ENCODE peak calls at places on chromosomes 11 and 22, in five cellular contexts. W is fibroblast of mammary gland, Z is nephron progenitor cell, C is AG04449, J is osteocyte. G is an unnamed sample.

GRCh38 chr22:42434748-42435425 is 2.7 kb upstream of the NFAM1 start:
- DNase-seq in W (no peak), Z (no peak), C (no peak), J (no peak), G (no peak)

GRCh38 chr11:131748146-131749050 is 378.0 kb downstream of the NTM start:
- DNase-seq in W (peak; percentile 80), Z (peak; percentile 76), C (no peak), J (no peak), G (no peak)

GRCh38 chr11:7019500-7020182 is 505 bp downstream of the ZNF214 start:
- DNase-seq in W (peak; percentile 18), Z (peak; percentile 52), C (no peak), J (no peak), G (no peak)

GRCh38 chr22:38258895-38259294 is 13.9 kb downstream of the TMEM184B start:
- DNase-seq in W (peak; percentile 57), Z (no peak), C (no peak), J (no peak), G (no peak)

GRCh38 chr11:13010737-13011342 is 1.7 kb downstream of the RASSF10 start:
- DNase-seq in W (no peak), Z (peak; percentile 50), C (no peak), J (no peak), G (no peak)

GRCh38 chr11:87351671-87352070 is 313.9 kb downstream of the TMEM135 start:
- DNase-seq in W (no peak), Z (no peak), C (no peak), J (no peak), G (no peak)

GRCh38 chr22:30887418-30887817 is 81.2 kb downstream of the MORC2 start:
- DNase-seq in W (no peak), Z (no peak), C (no peak), J (no peak), G (no peak)

GRCh38 chr22:40965936-40966557 is 14.9 kb downstream of the RBX1 start:
- DNase-seq in W (no peak), Z (no peak), C (no peak), J (no peak), G (no peak)

GRCh38 chr22:50189849-50190181 is 4.1 kb downstream of the TRABD start:
- DNase-seq in W (peak; percentile 25), Z (no peak), C (no peak), J (no peak), G (no peak)

GRCh38 chr22:39960791-39961746 is 872 bp downstream of the TMA7B start:
- DNase-seq in W (peak; percentile 97), Z (no peak), C (peak; percentile 84), J (no peak), G (peak; percentile 91)

GRCh38 chr11:134020598-134020997 is 48.3 kb upstream of the JAM3 start:
- DNase-seq in W (no peak), Z (no peak), C (no peak), J (no peak), G (no peak)

GRCh38 chr11:86740628-86741488 is 59.5 kb upstream of the PRSS23 start:
- DNase-seq in W (peak; percentile 97), Z (no peak), C (peak; percentile 90), J (no peak), G (peak; percentile 88)

GRCh38 chr11:14384338-14384737 is 25.4 kb upstream of the RRAS2 start:
- DNase-seq in W (peak; percentile 92), Z (no peak), C (no peak), J (no peak), G (peak; percentile 41)

GRCh38 chr11:62073061-62073460 is 50.8 kb upstream of the INCENP start:
- DNase-seq in W (no peak), Z (no peak), C (no peak), J (no peak), G (no peak)

GRCh38 chr11:24239930-24240329 is 256.9 kb upstream of the LUZP2 start:
- DNase-seq in W (no peak), Z (no peak), C (no peak), J (no peak), G (no peak)

GRCh38 chr11:24240496-24240895 is 256.4 kb upstream of the LUZP2 start:
- DNase-seq in W (no peak), Z (no peak), C (no peak), J (no peak), G (no peak)

GRCh38 chr11:24239016-24239720 is 257.7 kb upstream of the LUZP2 start:
- DNase-seq in W (peak; percentile 77), Z (no peak), C (peak; percentile 84), J (no peak), G (peak; percentile 69)

GRCh38 chr11:24233041-24233440 is 263.8 kb upstream of the LUZP2 start:
- DNase-seq in W (no peak), Z (no peak), C (no peak), J (no peak), G (no peak)

DNA sequence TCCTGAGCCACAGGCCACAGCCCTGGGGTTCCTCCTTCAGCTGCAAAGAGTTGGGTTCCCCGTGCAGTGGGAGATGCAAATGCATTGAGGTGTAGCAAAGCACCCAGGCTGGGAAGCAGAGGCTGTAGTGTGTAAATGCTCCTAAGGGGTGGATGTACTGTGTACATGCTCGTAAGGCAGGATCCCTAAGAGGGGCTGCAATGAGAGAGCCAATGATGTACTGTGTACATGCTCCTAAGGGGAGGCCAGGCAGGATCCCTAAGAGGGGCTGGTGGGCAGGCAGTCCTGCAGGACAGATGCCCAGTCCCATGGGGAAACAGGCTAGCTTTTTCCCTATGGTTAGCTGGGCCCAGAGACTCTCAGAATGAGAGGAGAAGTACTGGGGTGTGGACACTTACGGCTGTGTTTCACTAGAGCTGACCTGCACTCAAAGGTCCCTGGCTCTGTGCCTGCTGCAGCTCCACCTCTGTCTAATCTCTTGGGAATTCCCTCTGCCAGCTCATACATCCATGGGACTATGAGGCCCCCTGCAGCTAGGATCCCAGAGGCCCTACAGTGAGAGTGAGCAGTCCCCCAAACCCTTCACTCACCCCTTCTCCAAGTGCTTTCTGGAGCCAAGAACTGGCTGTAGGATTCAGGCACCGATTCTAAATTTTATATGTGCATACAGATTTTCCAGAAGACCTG is 261.9 kb upstream of the LUZP2 start:
- DNase-seq in W (peak; percentile 22), Z (no peak), C (no peak), J (no peak), G (peak; percentile 32)
- TF ChIP-seq CTCF in W (no peak), Z (no peak), C (peak; percentile 16), J (no peak), G (peak; percentile 56)

GRCh38 chr22:34973016-34973415 is 92.9 kb upstream of the ISX start:
- DNase-seq in W (no peak), Z (no peak), C (no peak), J (no peak), G (no peak)

GRCh38 chr22:34976886-34977285 is 89.1 kb upstream of the ISX start:
- DNase-seq in W (no peak), Z (no peak), C (no peak), J (no peak), G (no peak)

GRCh38 chr22:34973926-34974325 is 92.0 kb upstream of the ISX start:
- DNase-seq in W (no peak), Z (no peak), C (peak; percentile 19), J (no peak), G (no peak)

GRCh38 chr22:34976474-34976873 is 89.5 kb upstream of the ISX start:
- DNase-seq in W (no peak), Z (no peak), C (no peak), J (no peak), G (no peak)

DNA sequence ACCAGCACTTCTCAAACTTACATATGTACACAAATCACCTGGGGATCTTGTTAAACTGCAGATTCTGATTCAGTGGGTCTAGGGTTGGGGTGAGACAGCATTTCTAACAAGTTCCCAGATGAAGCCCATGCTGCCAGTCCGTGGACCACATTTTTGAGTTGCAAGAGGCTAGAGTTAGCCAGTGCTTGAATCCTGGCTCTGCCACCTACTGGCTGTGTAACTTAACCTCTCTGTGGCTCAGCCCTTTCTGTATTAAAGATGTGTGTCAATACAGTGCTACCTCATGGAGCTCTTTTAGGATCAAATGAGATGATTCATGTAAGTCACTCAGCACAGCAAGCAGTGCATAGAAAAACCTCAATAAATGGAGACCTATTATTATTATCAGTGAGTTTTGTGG is 90.2 kb upstream of the ISX start:
- DNase-seq in W (no peak), Z (no peak), C (no peak), J (no peak), G (no peak)
- TF ChIP-seq CTCF in W (no peak), Z (no peak), C (peak; percentile 21), J (peak; percentile 7), G (no peak)

DNA sequence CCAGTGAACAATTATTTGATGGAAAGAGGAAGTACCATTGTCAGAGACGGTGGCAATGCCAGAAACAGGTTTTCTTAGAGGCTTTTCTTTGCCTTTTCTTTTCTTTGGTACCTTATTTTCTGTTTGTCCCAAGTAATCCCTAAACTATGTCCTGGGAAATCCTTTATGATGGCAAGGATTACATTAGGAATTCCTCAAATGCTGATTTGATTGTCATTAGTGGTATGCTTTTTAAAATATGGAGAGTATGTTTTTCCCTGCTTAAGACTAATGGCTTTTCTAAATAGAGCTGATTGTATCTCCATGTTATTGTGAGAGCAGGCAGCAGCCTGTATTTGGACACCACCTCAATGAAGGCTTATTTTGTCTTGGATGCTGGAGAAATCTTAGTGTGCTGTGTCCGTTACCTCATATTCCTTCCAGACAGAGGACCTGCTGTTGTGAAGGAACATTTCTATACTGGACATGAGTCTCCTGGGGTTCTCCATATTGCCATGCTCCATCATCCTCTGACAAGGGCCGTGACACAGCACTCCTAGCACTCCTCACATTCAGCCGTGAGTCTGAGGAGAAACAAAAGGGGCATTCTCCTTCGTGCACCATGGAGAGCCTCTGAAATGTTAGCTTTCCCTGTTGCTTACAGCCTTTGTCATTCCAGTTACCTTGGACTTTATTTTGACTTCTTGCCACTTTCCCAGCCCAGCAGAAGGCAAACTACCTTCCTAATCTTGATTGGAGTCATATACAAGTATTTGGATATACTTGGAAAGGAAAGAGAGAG is 29.4 kb upstream of the TECTA start:
- DNase-seq in W (no peak), Z (peak; percentile 5), C (no peak), J (no peak), G (no peak)
- TF ChIP-seq CTCF in W (no peak), Z (no peak), C (no peak), J (no peak), G (no peak)

GRCh38 chr11:102614485-102614884 is 10.6 kb downstream of the MMP20 start:
- DNase-seq in W (no peak), Z (no peak), C (no peak), J (no peak), G (no peak)
- TF ChIP-seq CTCF in W (no peak), Z (no peak), C (no peak), J (peak; percentile 30), G (peak; percentile 7)

DNA sequence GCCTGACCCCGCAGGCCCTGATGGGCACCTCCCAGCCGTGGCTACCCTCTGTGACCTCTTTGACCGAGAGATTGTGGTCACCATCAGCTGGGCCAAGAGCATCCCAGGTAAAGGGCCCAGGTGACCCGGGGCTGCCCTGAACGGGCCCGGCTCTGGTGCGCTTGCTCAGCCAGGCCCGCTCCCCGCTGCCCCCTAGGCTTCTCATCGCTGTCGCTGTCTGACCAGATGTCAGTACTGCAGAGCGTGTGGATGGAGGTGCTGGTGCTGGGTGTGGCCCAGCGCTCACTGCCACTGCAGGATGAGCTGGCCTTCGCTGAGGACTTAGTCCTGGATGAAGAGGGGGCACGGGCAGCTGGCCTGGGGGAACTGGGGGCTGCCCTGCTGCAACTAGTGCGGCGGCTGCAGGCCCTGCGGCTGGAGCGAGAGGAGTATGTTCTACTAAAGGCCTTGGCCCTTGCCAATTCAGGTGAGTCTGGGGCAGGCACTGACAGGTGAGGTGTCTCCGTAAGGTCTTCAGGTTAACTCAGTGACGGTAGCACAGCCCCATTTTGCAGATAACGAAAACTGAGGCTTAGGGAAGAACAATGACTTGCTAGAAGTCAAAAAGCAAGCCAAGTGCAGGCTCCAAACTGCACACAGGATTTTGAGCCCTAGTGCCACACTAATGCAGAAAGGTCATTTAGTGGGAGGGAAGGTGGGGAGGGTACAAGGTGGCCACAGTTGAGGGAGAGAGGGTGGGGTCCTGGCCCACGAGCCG is 2.4 kb downstream of the TRMT112 start:
- DNase-seq in W (no peak), Z (no peak), C (no peak), J (no peak), G (no peak)
- TF ChIP-seq CTCF in W (no peak), Z (no peak), C (no peak), J (no peak), G (no peak)

G was measured in AG04450.